ENCODE peak calls at places on chromosomes 6 and 20, in five cellular contexts. One of them, this sample, is unnamed.

GRCh38 chr20:25540273-25540672 is 45.1 kb downstream of the NINL start:
- DNase-seq in sigmoid colon: no peak
- DNase-seq in ovary: no peak
- DNase-seq in NB4: peak
- DNase-seq in heart left ventricle: no peak
- DNase-seq in this sample: no peak

GRCh38 chr6:21132856-21133610 is 460.5 kb upstream of the SOX4 start:
- DNase-seq in sigmoid colon: no peak
- DNase-seq in ovary: no peak
- DNase-seq in NB4: no peak
- DNase-seq in heart left ventricle: no peak
- DNase-seq in this sample: no peak

GRCh38 chr20:57662028-57662312 is 41.7 kb upstream of the ZBP1 start:
- DNase-seq in sigmoid colon: no peak
- DNase-seq in ovary: peak
- DNase-seq in NB4: no peak
- DNase-seq in heart left ventricle: no peak
- DNase-seq in this sample: no peak

GRCh38 chr20:38083338-38084048 is 49.9 kb downstream of the RPRD1B start:
- DNase-seq in sigmoid colon: no peak
- DNase-seq in ovary: no peak
- DNase-seq in NB4: no peak
- DNase-seq in heart left ventricle: no peak
- DNase-seq in this sample: no peak

GRCh38 chr6:34680802-34681515 is 15.6 kb downstream of the ILRUN start:
- DNase-seq in sigmoid colon: no peak
- DNase-seq in ovary: no peak
- DNase-seq in NB4: peak
- DNase-seq in heart left ventricle: no peak
- DNase-seq in this sample: no peak

GRCh38 chr6:145453376-145453775 is 281.9 kb downstream of the EPM2A start:
- DNase-seq in sigmoid colon: no peak
- DNase-seq in ovary: no peak
- DNase-seq in NB4: no peak
- DNase-seq in heart left ventricle: no peak
- DNase-seq in this sample: no peak

GRCh38 chr20:12595841-12596240 is 412.9 kb upstream of the SPTLC3 start:
- DNase-seq in sigmoid colon: no peak
- DNase-seq in ovary: no peak
- DNase-seq in NB4: no peak
- DNase-seq in heart left ventricle: no peak
- DNase-seq in this sample: no peak

GRCh38 chr6:108961077-108961476 is 112.9 kb downstream of the ARMC2 start:
- DNase-seq in sigmoid colon: no peak
- DNase-seq in ovary: peak
- DNase-seq in NB4: no peak
- DNase-seq in heart left ventricle: no peak
- DNase-seq in this sample: no peak

GRCh38 chr6:71977860-71978259 is 91.5 kb downstream of the RIMS1 start:
- DNase-seq in sigmoid colon: no peak
- DNase-seq in ovary: no peak
- DNase-seq in NB4: peak
- DNase-seq in heart left ventricle: no peak
- DNase-seq in this sample: no peak

GRCh38 chr6:167045828-167046580 is 46.8 kb downstream of the CEP43 start:
- DNase-seq in sigmoid colon: no peak
- DNase-seq in ovary: no peak
- DNase-seq in NB4: no peak
- DNase-seq in heart left ventricle: no peak
- DNase-seq in this sample: no peak

GRCh38 chr20:2293971-2294370 is 1.8 kb upstream of the TGM3 start:
- DNase-seq in sigmoid colon: no peak
- DNase-seq in ovary: no peak
- DNase-seq in NB4: no peak
- DNase-seq in heart left ventricle: no peak
- DNase-seq in this sample: no peak

GRCh38 chr6:1901556-1901955 is 291.8 kb downstream of the FOXC1 start:
- DNase-seq in sigmoid colon: no peak
- DNase-seq in ovary: no peak
- DNase-seq in NB4: no peak
- DNase-seq in heart left ventricle: no peak
- DNase-seq in this sample: no peak

GRCh38 chr6:41294463-41294862 is 8.0 kb upstream of the TREM1 start:
- DNase-seq in sigmoid colon: no peak
- DNase-seq in ovary: no peak
- DNase-seq in NB4: no peak
- DNase-seq in heart left ventricle: no peak
- DNase-seq in this sample: no peak

GRCh38 chr6:20497200-20497820 is 36.9 kb upstream of the CDKAL1 start:
- DNase-seq in sigmoid colon: no peak
- DNase-seq in ovary: no peak
- DNase-seq in NB4: no peak
- DNase-seq in heart left ventricle: no peak
- DNase-seq in this sample: no peak

GRCh38 chr6:3788408-3789017 is 37.0 kb upstream of the PXDC1 start:
- DNase-seq in sigmoid colon: no peak
- DNase-seq in ovary: peak
- DNase-seq in NB4: no peak
- DNase-seq in heart left ventricle: no peak
- DNase-seq in this sample: peak

GRCh38 chr20:24990810-24991252 is 1.7 kb downstream of the APMAP start:
- DNase-seq in sigmoid colon: peak
- DNase-seq in ovary: no peak
- DNase-seq in NB4: no peak
- DNase-seq in heart left ventricle: no peak
- DNase-seq in this sample: no peak

GRCh38 chr20:57835462-57836455 is 125.9 kb upstream of the PMEPA1 start:
- DNase-seq in sigmoid colon: no peak
- DNase-seq in ovary: no peak
- DNase-seq in NB4: no peak
- DNase-seq in heart left ventricle: no peak
- DNase-seq in this sample: no peak

GRCh38 chr6:29887330-29887818 is 55.0 kb upstream of the HLA-A start:
- DNase-seq in sigmoid colon: peak
- DNase-seq in ovary: peak
- DNase-seq in NB4: no peak
- DNase-seq in heart left ventricle: no peak
- DNase-seq in this sample: peak

GRCh38 chr20:37396520-37397075 is 50.7 kb downstream of the SRC start:
- DNase-seq in sigmoid colon: no peak
- DNase-seq in ovary: no peak
- DNase-seq in NB4: peak
- DNase-seq in heart left ventricle: peak
- DNase-seq in this sample: no peak

GRCh38 chr6:38435330-38435729 is 204.4 kb downstream of the BTBD9 start:
- DNase-seq in sigmoid colon: no peak
- DNase-seq in ovary: no peak
- DNase-seq in NB4: no peak
- DNase-seq in heart left ventricle: no peak
- DNase-seq in this sample: no peak

GRCh38 chr20:32577657-32578056 is 7.5 kb downstream of the NOL4L start:
- DNase-seq in sigmoid colon: no peak
- DNase-seq in ovary: no peak
- DNase-seq in NB4: no peak
- DNase-seq in heart left ventricle: no peak
- DNase-seq in this sample: no peak

GRCh38 chr6:45902984-45903383 is 112.7 kb downstream of the CLIC5 start:
- DNase-seq in sigmoid colon: no peak
- DNase-seq in ovary: no peak
- DNase-seq in NB4: no peak
- DNase-seq in heart left ventricle: no peak
- DNase-seq in this sample: no peak

GRCh38 chr20:21559305-21559704 is 45.4 kb upstream of the NKX2-2 start:
- DNase-seq in sigmoid colon: no peak
- DNase-seq in ovary: no peak
- DNase-seq in NB4: no peak
- DNase-seq in heart left ventricle: no peak
- DNase-seq in this sample: no peak

GRCh38 chr6:135537782-135538301 is 40.3 kb upstream of the AHI1 start:
- DNase-seq in sigmoid colon: no peak
- DNase-seq in ovary: no peak
- DNase-seq in NB4: no peak
- DNase-seq in heart left ventricle: no peak
- DNase-seq in this sample: no peak

GRCh38 chr6:37049735-37049989 is 44.2 kb downstream of the FGD2 start:
- DNase-seq in sigmoid colon: peak
- DNase-seq in ovary: no peak
- DNase-seq in NB4: no peak
- DNase-seq in heart left ventricle: no peak
- DNase-seq in this sample: no peak
- H3K4me3 ChIP-seq in sigmoid colon: no peak
- H3K4me3 ChIP-seq in ovary: no peak
- H3K4me3 ChIP-seq in NB4: no peak
- H3K4me3 ChIP-seq in heart left ventricle: no peak
- H3K4me3 ChIP-seq in this sample: no peak

DNA sequence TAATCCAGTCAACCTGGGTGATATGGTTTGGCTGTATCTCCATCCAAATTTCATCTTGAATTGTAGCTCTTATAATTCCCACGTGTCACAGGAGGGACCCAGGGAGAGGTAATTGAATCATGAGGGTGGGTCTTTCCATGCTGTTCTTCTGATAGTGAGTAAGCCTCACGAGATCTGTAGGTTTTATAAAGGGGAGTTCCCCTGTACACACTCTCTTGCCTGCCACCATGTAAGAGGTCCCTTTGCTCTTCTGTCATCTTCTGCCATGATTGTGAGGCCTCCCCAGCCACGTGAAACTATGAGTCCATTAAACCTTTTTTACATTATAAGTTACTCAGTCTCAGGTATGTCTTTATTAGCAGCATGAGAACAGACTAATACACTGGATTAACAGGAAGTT is 19.5 kb downstream of the GSTA3 start:
- DNase-seq in sigmoid colon: no peak
- DNase-seq in ovary: no peak
- DNase-seq in NB4: no peak
- DNase-seq in heart left ventricle: no peak
- DNase-seq in this sample: no peak
- TF ChIP-seq POLR2A in sigmoid colon: no peak
- TF ChIP-seq POLR2A in ovary: no peak
- TF ChIP-seq POLR2A in NB4: no peak
- TF ChIP-seq POLR2A in heart left ventricle: no peak
- TF ChIP-seq POLR2A in this sample: no peak

DNA sequence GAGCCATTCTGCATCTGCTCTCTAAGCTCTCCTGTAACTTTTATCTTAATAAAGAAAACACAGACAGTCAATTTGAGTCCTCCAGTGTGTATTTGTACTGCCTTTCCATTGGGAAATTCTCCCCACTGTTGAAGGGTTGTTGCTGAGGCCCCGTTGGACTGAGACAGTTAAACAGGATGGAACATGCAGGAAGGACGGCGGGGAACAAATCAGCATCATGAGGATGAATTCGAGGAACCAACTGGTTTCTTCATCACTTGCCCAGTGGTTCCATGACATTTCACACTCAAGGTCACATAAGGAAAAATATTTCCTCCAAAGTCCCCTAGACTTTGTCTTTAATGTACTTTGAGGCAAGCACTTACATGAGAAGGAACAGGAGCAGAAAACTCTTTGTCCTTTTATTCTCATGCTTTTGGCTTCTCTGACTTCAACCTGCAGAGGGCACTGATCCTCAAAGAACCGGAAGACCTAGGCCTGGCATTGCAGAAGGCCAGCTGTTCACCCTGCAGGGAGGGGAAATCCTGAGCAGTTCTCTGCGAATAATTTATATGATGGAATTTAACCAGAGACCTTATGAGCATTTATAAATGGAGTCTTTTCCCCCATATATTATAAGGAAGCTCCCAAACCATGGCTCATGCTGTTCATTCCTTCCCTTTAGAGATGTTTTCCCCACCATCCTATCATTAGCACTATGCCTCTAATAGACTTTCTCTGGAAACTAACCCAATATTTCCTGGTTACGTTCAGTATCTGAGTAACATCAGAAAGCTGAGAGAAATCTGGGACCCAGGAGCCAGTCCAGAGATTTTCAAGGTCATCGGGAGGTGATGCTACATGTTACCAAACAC is 55.2 kb upstream of the ADGRF1 start:
- DNase-seq in sigmoid colon: peak
- DNase-seq in ovary: peak
- DNase-seq in NB4: peak
- DNase-seq in heart left ventricle: no peak
- DNase-seq in this sample: peak
- TF ChIP-seq CTCF in sigmoid colon: peak
- TF ChIP-seq CTCF in ovary: peak
- TF ChIP-seq CTCF in NB4: peak
- TF ChIP-seq CTCF in heart left ventricle: peak
- TF ChIP-seq CTCF in this sample: peak

GRCh38 chr6:106512958-106513480 is 116.3 kb downstream of the RTN4IP1 start:
- DNase-seq in sigmoid colon: no peak
- DNase-seq in ovary: no peak
- DNase-seq in NB4: no peak
- DNase-seq in heart left ventricle: no peak
- DNase-seq in this sample: no peak

GRCh38 chr6:106513813-106514212 is 115.5 kb downstream of the RTN4IP1 start:
- DNase-seq in sigmoid colon: no peak
- DNase-seq in ovary: no peak
- DNase-seq in NB4: peak
- DNase-seq in heart left ventricle: no peak
- DNase-seq in this sample: no peak

GRCh38 chr6:106516629-106517028 is 112.7 kb downstream of the RTN4IP1 start:
- DNase-seq in sigmoid colon: no peak
- DNase-seq in ovary: no peak
- DNase-seq in NB4: peak
- DNase-seq in heart left ventricle: no peak
- DNase-seq in this sample: no peak

GRCh38 chr6:106512048-106512957 is 117.0 kb downstream of the RTN4IP1 start:
- DNase-seq in sigmoid colon: peak
- DNase-seq in ovary: peak
- DNase-seq in NB4: peak
- DNase-seq in heart left ventricle: peak
- DNase-seq in this sample: peak

DNA sequence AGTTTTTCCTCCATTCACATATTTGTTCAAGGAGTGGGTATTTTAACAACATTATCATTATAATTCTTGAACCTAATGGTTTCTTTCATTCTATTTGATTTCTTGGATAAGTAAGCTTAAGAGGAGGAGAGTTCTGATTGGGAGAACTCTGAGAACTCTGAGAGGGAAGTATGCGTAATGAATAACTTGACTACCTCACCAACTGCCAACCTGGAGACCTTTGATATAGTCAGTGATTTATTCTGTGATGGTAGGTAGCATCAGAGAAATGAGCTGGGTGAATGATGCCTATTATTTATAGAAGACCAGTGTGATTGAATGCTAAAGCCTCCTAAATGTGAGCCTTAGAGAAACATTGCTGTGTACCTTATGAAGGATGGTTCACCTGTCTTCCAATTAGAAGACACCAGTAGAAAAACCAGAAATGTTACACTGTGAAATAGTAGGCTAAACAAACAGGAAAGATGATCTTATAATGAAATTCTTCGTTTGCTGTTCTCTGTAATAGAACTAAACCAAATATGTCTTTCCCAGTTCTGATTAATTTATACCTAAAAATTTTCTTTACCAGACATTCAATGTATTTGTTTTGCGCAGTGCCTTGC is 114.9 kb downstream of the RTN4IP1 start:
- DNase-seq in sigmoid colon: no peak
- DNase-seq in ovary: no peak
- DNase-seq in NB4: no peak
- DNase-seq in heart left ventricle: no peak
- DNase-seq in this sample: no peak
- H3K4me3 ChIP-seq in sigmoid colon: peak
- H3K4me3 ChIP-seq in ovary: no peak
- H3K4me3 ChIP-seq in NB4: peak
- H3K4me3 ChIP-seq in heart left ventricle: no peak
- H3K4me3 ChIP-seq in this sample: no peak